ENCODE peak calls at places on chromosomes 11 and 22, in five cellular contexts. E is heart right ventricle, P is lower lobe of right lung, H is IMR-90, J is astrocyte. A is an unnamed sample. For H3K4me1, the result is how much of the 10 kb centered on the place peaks cover.

GRCh38 chr22:50169181-50169759 is 1.3 kb upstream of the PANX2 start:
- DNase-seq in E (no peak), P (no peak), H (no peak), J (no peak), A (no peak)

GRCh38 chr11:88016392-88017020 is 158.7 kb downstream of the RAB38 start:
- DNase-seq in E (no peak), P (no peak), H (peak), J (peak), A (peak)

GRCh38 chr11:2991477-2992233 is 474 bp downstream of the NAP1L4 start:
- DNase-seq in E (no peak), P (no peak), H (peak), J (no peak), A (peak)

GRCh38 chr11:121510438-121510837 is 57.7 kb upstream of the SORL1-AS1 start:
- DNase-seq in E (no peak), P (no peak), H (no peak), J (no peak), A (no peak)

GRCh38 chr11:61626580-61627380 is 45.9 kb upstream of the SYT7 start:
- DNase-seq in E (peak), P (peak), H (peak), J (no peak), A (peak)

GRCh38 chr11:76236092-76237026 is 30.1 kb upstream of the WNT11 start:
- DNase-seq in E (peak), P (peak), H (peak), J (peak), A (peak)

GRCh38 chr11:112694813-112695212 is 266.4 kb upstream of the NCAM1 start:
- DNase-seq in E (no peak), P (no peak), H (no peak), J (no peak), A (peak)

GRCh38 chr22:19287076-19287724 is 4.3 kb downstream of the CLTCL1 start:
- DNase-seq in E (no peak), P (no peak), H (peak), J (peak), A (peak)

GRCh38 chr11:11605821-11606450 is 15.9 kb downstream of the GALNT18 start:
- DNase-seq in E (no peak), P (no peak), H (no peak), J (no peak), A (no peak)

GRCh38 chr11:43987384-43988039 is 45.1 kb downstream of the C11orf96 start:
- DNase-seq in E (peak), P (peak), H (peak), J (peak), A (no peak)

GRCh38 chr22:37909756-37910155 is 3.7 kb downstream of the MICALL1 start:
- DNase-seq in E (no peak), P (no peak), H (no peak), J (no peak), A (no peak)

GRCh38 chr22:37904572-37905533 is 1.2 kb upstream of the MICALL1 start:
- DNase-seq in E (no peak), P (no peak), H (peak), J (peak), A (peak)

GRCh38 chr22:37906364-37907008 is 389 bp downstream of the MICALL1 start:
- DNase-seq in E (no peak), P (no peak), H (no peak), J (no peak), A (no peak)

GRCh38 chr22:37905534-37906363 is at the start of gene MICALL1:
- DNase-seq in E (peak), P (peak), H (peak), J (peak), A (peak)

GRCh38 chr22:37907036-37907954 is 1.2 kb downstream of the MICALL1 start:
- DNase-seq in E (no peak), P (no peak), H (peak), J (no peak), A (no peak)
- H3K4me1 ChIP-seq in E (under half), P (under half), H (under half), J (under half), A (under half)

DNA sequence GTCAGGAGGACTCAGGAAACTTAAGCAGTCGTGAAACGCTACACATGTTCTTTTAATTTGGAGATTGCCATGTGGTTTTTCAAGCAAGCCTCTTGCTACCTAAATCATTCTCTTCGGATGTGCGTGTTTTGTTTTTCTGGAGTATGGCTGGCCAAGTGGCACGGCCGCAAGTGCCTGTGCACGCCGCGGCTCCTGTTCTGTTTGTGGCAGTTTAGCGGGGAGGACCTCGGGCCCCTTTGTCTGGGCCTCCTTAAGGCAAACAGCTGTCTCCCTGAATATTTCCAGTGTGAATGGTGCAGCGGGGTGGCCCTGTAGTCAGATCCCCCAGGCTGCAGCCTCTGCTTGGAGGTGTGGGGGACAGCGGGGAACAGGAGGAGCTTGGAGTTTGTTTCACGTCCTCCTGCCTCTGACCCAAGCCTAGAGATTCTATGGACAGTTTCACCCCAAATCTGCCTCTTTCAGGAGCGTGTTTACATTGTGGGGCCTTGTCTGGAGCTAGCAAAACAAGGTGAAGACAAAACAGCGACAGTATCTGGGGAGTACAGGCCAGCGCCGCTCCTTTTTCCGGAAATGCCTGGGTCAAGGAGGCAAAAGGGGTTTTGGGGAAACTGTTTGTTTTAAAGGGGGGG is 1.3 kb downstream of the LRP5 start:
- DNase-seq in E (no peak), P (no peak), H (peak), J (no peak), A (no peak)
- H3K27ac ChIP-seq in E (peak), P (peak), H (peak), J (peak), A (peak)

GRCh38 chr11:63462126-63462525 is 28.8 kb downstream of the PLAAT5 start:
- DNase-seq in E (no peak), P (no peak), H (no peak), J (no peak), A (no peak)
- TF ChIP-seq CTCF in E (no peak), P (no peak), H (no peak), J (no peak), A (no peak)

DNA sequence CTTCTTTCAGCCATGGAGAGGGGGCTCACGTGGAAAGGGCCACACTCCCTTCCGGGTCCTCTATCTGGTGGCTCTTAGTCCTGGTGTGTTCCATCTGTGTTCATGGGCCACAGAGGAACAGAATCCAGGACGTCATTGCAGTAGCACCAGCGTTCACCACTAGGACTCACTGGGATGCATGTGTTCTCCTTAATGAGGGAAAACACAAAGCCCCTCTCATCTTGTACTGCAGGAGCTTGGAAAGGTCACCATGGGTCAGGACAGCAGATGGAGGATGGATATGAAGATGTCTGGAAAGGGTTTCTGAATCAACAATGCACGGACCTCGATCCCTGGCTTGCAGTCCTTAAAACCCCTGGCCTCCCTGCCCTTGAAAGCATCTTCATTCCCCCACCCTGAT is 113.8 kb upstream of the THY1 start:
- DNase-seq in E (no peak), P (no peak), H (no peak), J (no peak), A (no peak)
- H3K4me1 ChIP-seq in E (under half), P (under half), H (under half), J (under half), A (under half)

GRCh38 chr11:127998421-127998820 is 588.9 kb downstream of the ETS1 start:
- DNase-seq in E (no peak), P (no peak), H (peak), J (no peak), A (peak)

GRCh38 chr11:127996825-127997224 is 590.5 kb downstream of the ETS1 start:
- DNase-seq in E (no peak), P (no peak), H (peak), J (peak), A (peak)

GRCh38 chr11:127993788-127994187 is 593.6 kb downstream of the ETS1 start:
- DNase-seq in E (no peak), P (no peak), H (no peak), J (no peak), A (no peak)

DNA sequence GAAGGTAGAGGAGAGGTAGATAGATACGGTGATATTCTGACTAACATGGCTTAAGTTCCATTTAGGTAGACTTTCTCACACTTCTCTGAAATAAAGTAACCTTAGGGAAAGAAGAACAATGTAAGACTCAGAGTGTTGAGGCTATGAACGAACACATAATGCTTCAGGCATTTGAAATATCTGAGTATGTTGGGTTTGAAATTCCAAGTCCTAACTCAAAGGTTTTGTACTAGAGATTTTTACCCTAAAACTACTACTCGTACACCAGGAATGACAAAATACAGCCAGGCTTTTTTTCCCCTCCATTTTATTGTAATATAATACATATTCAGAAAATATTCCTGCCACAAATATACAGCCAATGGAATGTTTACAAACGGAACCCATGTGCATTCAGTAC is 592.6 kb downstream of the ETS1 start:
- DNase-seq in E (no peak), P (no peak), H (peak), J (peak), A (peak)
- H3K27ac ChIP-seq in E (no peak), P (no peak), H (peak), J (peak), A (no peak)

A was measured in foreskin keratinocyte.